ENCODE peak calls at places on chromosomes 16 and 17, in six cellular contexts. O is HFF-Myc, N is brain microvascular endothelial cell, U is left ventricle myocardium inferior, I is neural progenitor cell, R is prostate gland. S is an unnamed sample.

GRCh38 chr17:60577147-60577925 is 22.7 kb upstream of the PPM1D start:
- DNase-seq in O (no peak), N (peak), U (no peak), I (no peak), R (peak), S (peak)

GRCh38 chr16:61370564-61370963 is 665.7 kb downstream of the CDH8 start:
- DNase-seq in O (no peak), N (no peak), U (no peak), I (no peak), R (no peak), S (no peak)

GRCh38 chr16:67407788-67408452 is 8.4 kb downstream of the ZDHHC1 start:
- DNase-seq in O (no peak), N (no peak), U (no peak), I (no peak), R (no peak), S (no peak)

GRCh38 chr16:55624696-55625095 is 31.1 kb upstream of the SLC6A2 start:
- DNase-seq in O (no peak), N (no peak), U (no peak), I (no peak), R (no peak), S (no peak)

GRCh38 chr17:1422907-1423306 is 22.9 kb upstream of the YWHAE start:
- DNase-seq in O (peak), N (peak), U (no peak), I (no peak), R (no peak), S (peak)

GRCh38 chr17:79036181-79036580 is 12.2 kb downstream of the C1QTNF1 start:
- DNase-seq in O (no peak), N (no peak), U (no peak), I (no peak), R (no peak), S (no peak)

GRCh38 chr16:89398924-89399323 is 91.4 kb downstream of the ANKRD11 start:
- DNase-seq in O (no peak), N (no peak), U (no peak), I (no peak), R (no peak), S (no peak)

GRCh38 chr16:971981-972315 is 1.2 kb upstream of the LMF1 start:
- DNase-seq in O (no peak), N (no peak), U (no peak), I (no peak), R (no peak), S (no peak)

GRCh38 chr17:48735057-48735341 is 6.4 kb upstream of the HOXB13 start:
- DNase-seq in O (no peak), N (no peak), U (no peak), I (no peak), R (peak), S (no peak)

GRCh38 chr16:2523801-2524231 is 3.6 kb downstream of the AMDHD2 start:
- DNase-seq in O (no peak), N (no peak), U (no peak), I (no peak), R (no peak), S (no peak)

GRCh38 chr17:36869856-36870617 is 67.2 kb upstream of the LHX1 start:
- DNase-seq in O (no peak), N (peak), U (no peak), I (no peak), R (no peak), S (peak)

GRCh38 chr17:77417575-77417974 is 276.8 kb downstream of the SEC14L1 start:
- DNase-seq in O (no peak), N (no peak), U (no peak), I (no peak), R (no peak), S (no peak)

GRCh38 chr17:82345151-82345976 is 11.8 kb upstream of the SECTM1 start:
- DNase-seq in O (no peak), N (no peak), U (no peak), I (no peak), R (no peak), S (no peak)

GRCh38 chr17:28174352-28175046 is 132.0 kb downstream of the NLK start:
- DNase-seq in O (no peak), N (no peak), U (no peak), I (no peak), R (no peak), S (no peak)

GRCh38 chr16:70162041-70162451 is 11.5 kb upstream of the CLEC18C start:
- DNase-seq in O (peak), N (peak), U (no peak), I (no peak), R (no peak), S (peak)

GRCh38 chr17:17144916-17145665 is 61.0 kb downstream of the PLD6 start:
- DNase-seq in O (no peak), N (no peak), U (no peak), I (no peak), R (no peak), S (no peak)

GRCh38 chr17:6675426-6675825 is 23.9 kb downstream of the C17orf100 start:
- DNase-seq in O (no peak), N (no peak), U (no peak), I (no peak), R (no peak), S (no peak)

GRCh38 chr17:70096861-70097260 is 21.8 kb downstream of the KCNJ16 start:
- DNase-seq in O (no peak), N (no peak), U (no peak), I (no peak), R (no peak), S (peak)

GRCh38 chr16:51822471-51822870 is 671.4 kb upstream of the SALL1 start:
- DNase-seq in O (no peak), N (no peak), U (no peak), I (no peak), R (no peak), S (no peak)

GRCh38 chr17:82217120-82217529 is 4.5 kb upstream of the CCDC57 start:
- DNase-seq in O (no peak), N (no peak), U (no peak), I (no peak), R (no peak), S (no peak)

GRCh38 chr17:67435122-67435521 is 58.0 kb downstream of the PITPNC1 start:
- DNase-seq in O (no peak), N (no peak), U (no peak), I (no peak), R (no peak), S (peak)

GRCh38 chr16:27822529-27823437 is 240.7 kb downstream of the GSG1L start:
- DNase-seq in O (no peak), N (no peak), U (no peak), I (no peak), R (peak), S (no peak)

GRCh38 chr17:28256370-28256769 is 62.6 kb upstream of the TMEM97 start:
- DNase-seq in O (no peak), N (no peak), U (no peak), I (no peak), R (no peak), S (no peak)

GRCh38 chr17:76572201-76572910 is 13.3 kb downstream of the ST6GALNAC2 start:
- DNase-seq in O (no peak), N (no peak), U (no peak), I (no peak), R (no peak), S (no peak)

GRCh38 chr17:28895794-28896447 is 1.6 kb downstream of the FLOT2 start:
- DNase-seq in O (no peak), N (no peak), U (no peak), I (peak), R (no peak), S (no peak)

GRCh38 chr16:86355538-86355937 is 154.8 kb upstream of the FOXF1 start:
- DNase-seq in O (no peak), N (peak), U (no peak), I (no peak), R (no peak), S (peak)

GRCh38 chr17:601462-602303 is 113.0 kb downstream of the VPS53 start:
- DNase-seq in O (no peak), N (no peak), U (no peak), I (no peak), R (no peak), S (peak)

GRCh38 chr16:87849419-87850008 is 19.8 kb downstream of the SLC7A5 start:
- DNase-seq in O (no peak), N (no peak), U (no peak), I (no peak), R (no peak), S (no peak)

GRCh38 chr16:87851601-87852000 is 17.7 kb downstream of the SLC7A5 start:
- DNase-seq in O (no peak), N (no peak), U (no peak), I (peak), R (no peak), S (no peak)

GRCh38 chr16:87850009-87851006 is 19.0 kb downstream of the SLC7A5 start:
- DNase-seq in O (no peak), N (no peak), U (peak), I (peak), R (peak), S (peak)

GRCh38 chr16:87848676-87849345 is 20.5 kb downstream of the SLC7A5 start:
- DNase-seq in O (no peak), N (no peak), U (no peak), I (no peak), R (no peak), S (no peak)

GRCh38 chr16:87851141-87851587 is 18.1 kb downstream of the SLC7A5 start:
- DNase-seq in O (no peak), N (no peak), U (no peak), I (no peak), R (no peak), S (no peak)
- TF ChIP-seq CTCF in O (no peak), N (no peak), U (no peak), I (no peak), R (no peak), S (no peak)

DNA sequence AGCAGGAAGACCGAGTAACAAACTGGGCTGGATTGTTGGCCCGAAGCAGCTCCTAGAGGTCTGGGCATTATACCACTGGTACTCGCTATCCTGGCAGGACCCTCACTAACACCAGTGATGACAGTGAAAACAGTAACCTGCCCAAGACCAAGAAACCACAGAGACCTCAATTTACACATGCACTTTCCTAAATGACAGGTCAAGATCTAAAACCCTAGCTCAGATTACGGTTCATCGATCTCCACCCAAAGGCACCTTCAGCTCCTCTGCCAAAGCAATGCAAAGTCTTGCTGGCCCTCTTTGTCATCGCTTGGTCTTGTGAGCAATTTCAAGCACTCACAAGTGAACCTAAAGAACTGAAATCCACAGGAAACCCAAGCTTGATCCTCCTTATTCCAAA is 1.5 kb downstream of the PIP4K2B start:
- DNase-seq in O (no peak), N (no peak), U (no peak), I (no peak), R (no peak), S (no peak)
- H3K4me3 ChIP-seq in O (peak), N (peak), U (peak), I (peak), R (peak), S (peak)

GRCh38 chr17:33335491-33336173 is 42.5 kb upstream of the ASIC2 start:
- DNase-seq in O (no peak), N (no peak), U (no peak), I (peak), R (no peak), S (no peak)
- TF ChIP-seq CTCF in O (no peak), N (no peak), U (no peak), I (peak), R (no peak), S (no peak)

DNA sequence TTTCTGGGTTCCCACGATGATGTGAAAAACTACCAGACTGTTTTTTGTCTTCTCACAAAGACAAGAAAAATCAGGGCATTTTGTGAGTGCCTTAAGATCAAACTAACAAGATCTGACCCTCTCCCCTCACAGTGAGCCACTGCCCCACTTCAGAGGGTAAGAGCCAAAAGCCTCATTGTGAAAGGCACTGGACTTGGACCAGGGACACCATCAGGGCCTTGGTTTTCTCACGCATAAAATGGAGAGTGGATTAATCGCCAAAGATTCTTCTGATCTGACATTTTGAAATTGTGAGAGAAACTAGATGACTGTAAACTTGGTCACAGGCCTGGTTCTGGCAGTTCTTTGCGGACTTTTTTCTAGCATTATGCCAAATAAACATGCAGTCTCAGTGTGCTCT is 21.0 kb upstream of the ENDOV start:
- DNase-seq in O (no peak), N (no peak), U (no peak), I (no peak), R (no peak), S (no peak)
- H3K4me3 ChIP-seq in O (no peak), N (no peak), U (no peak), I (no peak), R (no peak), S (no peak)

GRCh38 chr17:35596530-35597233 is 9.6 kb downstream of the AP2B1 start:
- DNase-seq in O (no peak), N (no peak), U (no peak), I (peak), R (no peak), S (no peak)
- TF ChIP-seq CTCF in O (no peak), N (peak), U (no peak), I (peak), R (no peak), S (no peak)

DNA sequence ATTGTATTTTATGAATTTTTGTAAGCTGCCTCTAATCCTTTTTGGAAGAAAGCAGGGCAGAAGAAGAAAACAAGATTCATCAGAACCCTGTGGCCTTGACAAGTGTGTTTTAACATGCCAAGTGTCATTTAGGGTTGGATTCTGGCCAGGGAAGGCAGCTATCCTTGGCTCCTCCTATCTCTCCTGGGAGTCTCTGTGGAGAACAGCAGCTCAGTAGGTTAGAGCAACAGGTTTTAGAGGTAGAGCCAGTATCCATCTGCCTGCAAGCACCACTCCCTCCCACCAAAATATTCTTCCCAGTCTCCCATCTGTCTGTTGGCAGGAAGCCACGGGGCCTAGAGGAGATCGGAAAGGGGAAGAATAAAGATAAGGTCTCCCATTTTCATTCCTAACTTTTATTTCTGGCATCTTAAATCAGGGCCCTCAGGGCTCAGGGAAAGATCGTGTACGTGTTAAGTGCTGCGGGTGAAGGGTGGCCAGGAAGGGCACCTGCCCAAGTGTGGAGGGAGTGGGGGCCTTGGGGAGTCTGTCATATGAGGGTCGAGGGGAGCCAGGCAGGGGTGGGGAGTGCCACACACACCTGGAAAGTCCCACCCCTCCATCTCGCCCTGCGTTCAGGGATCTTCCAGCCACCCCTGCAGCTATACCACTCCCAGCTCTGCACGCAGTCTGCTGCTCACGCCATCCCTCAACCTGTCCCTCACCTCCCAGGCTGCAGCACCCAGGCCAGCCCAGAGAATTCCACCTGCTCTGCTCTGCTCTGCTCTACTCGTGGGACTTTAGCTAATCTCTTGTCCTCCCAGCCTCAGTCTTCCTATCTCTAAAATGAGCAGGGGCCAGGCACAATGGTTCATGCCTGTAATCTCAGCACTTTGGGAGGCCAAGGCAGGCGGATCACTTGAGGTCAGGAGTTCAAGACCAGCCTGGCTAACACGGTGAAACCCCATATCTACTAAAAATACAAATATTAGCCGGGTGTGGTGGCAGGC is 17.1 kb upstream of the CPSF4L start:
- DNase-seq in O (no peak), N (no peak), U (peak), I (no peak), R (peak), S (peak)
- H3K4me3 ChIP-seq in O (no peak), N (no peak), U (peak), I (no peak), R (no peak), S (no peak)

GRCh38 chr17:44385287-44386181 is 3.9 kb downstream of the ITGA2B start:
- DNase-seq in O (peak), N (peak), U (peak), I (peak), R (peak), S (peak)
- TF ChIP-seq CTCF in O (peak), N (peak), U (no peak), I (peak), R (peak), S (peak)

DNA sequence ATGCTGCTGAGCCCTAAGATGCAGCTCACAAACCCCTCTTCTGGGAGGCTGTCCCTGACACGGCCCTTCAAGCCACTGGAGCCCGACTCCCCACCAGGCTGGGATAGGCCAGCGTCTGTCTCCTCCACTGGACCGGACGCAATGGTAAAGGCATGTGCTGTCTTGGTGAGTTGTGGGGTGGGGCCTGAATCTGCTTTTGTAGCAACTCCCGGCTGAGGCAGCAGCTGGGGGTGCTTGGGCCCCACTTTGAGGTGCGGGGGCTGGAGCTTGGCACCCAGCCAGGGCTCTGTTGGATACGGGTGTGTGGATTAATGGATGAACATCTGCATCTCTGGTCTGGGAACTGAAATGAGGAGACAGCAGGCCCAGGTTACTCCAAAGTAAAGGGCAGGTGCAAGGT is 3.5 kb upstream of the NLRC3 start:
- DNase-seq in O (no peak), N (peak), U (no peak), I (peak), R (no peak), S (no peak)
- H3K4me3 ChIP-seq in O (no peak), N (no peak), U (no peak), I (no peak), R (no peak), S (no peak)